ENCODE peak calls at places on chromosome 16, in six cellular contexts. G is activated naive CD4-positive, alpha-beta T cell treated with Interleukin-2 at 50 U/mL for 16 hours; K is NCI-H1694; I is posterior cingulate gyrus; R is CD8-positive, alpha-beta T cell; J is stimulated activated CD4-positive, alpha-beta T cell treated with anti-CD3 and anti-CD28 coated beads, Interleukin-15, amount 100 ng/mL, for 24 hours. P is an unnamed sample.

GRCh38 chr16:2799852-2800226 is 1.6 kb downstream of the PRSS41 start:
- DNase-seq in G (no peak), K (peak; percentile 58), I (no peak), R (no peak), J (no peak), P (no peak)

GRCh38 chr16:49919327-49919726 is 63.4 kb upstream of the ZNF423 start:
- DNase-seq in G (no peak), K (no peak), I (no peak), R (no peak), J (no peak), P (no peak)

GRCh38 chr16:88769617-88770458 is 15.2 kb downstream of the PIEZO1 start:
- DNase-seq in G (no peak), K (no peak), I (no peak), R (no peak), J (peak; percentile 54), P (no peak)

GRCh38 chr16:24652803-24653202 is 76.6 kb upstream of the TNRC6A start:
- DNase-seq in G (no peak), K (no peak), I (no peak), R (no peak), J (no peak), P (no peak)

GRCh38 chr16:29824589-29825144 is 4.4 kb downstream of the MVP start:
- DNase-seq in G (no peak), K (no peak), I (no peak), R (no peak), J (no peak), P (no peak)

GRCh38 chr16:56382901-56383355 is 42.4 kb downstream of the AMFR start:
- DNase-seq in G (no peak), K (no peak), I (no peak), R (no peak), J (no peak), P (no peak)

GRCh38 chr16:87877942-87878507 is 8.7 kb upstream of the SLC7A5 start:
- DNase-seq in G (peak; percentile 40), K (no peak), I (no peak), R (no peak), J (peak; percentile 67), P (no peak)

GRCh38 chr16:81261049-81261648 is 22.7 kb downstream of the BCO1 start:
- DNase-seq in G (peak; percentile 23), K (no peak), I (no peak), R (no peak), J (peak; percentile 42), P (no peak)

GRCh38 chr16:22386976-22387375 is 12.6 kb upstream of the CDR2 start:
- DNase-seq in G (no peak), K (no peak), I (no peak), R (no peak), J (no peak), P (no peak)

GRCh38 chr16:85028638-85029412 is 1.2 kb downstream of the KIAA0513 start:
- DNase-seq in G (peak; percentile 78), K (no peak), I (no peak), R (peak; percentile 32), J (peak; percentile 86), P (no peak)

GRCh38 chr16:53085539-53086450 is 31.0 kb downstream of the CHD9 start:
- DNase-seq in G (no peak), K (peak; percentile 63), I (no peak), R (no peak), J (no peak), P (no peak)

GRCh38 chr16:67260426-67261063 is 11.8 kb downstream of the SLC9A5 start:
- DNase-seq in G (peak; percentile 25), K (peak; percentile 60), I (no peak), R (no peak), J (peak; percentile 37), P (no peak)

GRCh38 chr16:30557397-30557949 is 701 bp downstream of the ZNF764 start:
- DNase-seq in G (peak; percentile 23), K (no peak), I (no peak), R (no peak), J (no peak), P (no peak)

GRCh38 chr16:84967828-84968227 is 43.5 kb downstream of the ZDHHC7 start:
- DNase-seq in G (no peak), K (no peak), I (no peak), R (no peak), J (no peak), P (no peak)

GRCh38 chr16:8931864-8932263 is 31.8 kb downstream of the USP7 start:
- DNase-seq in G (peak; percentile 51), K (no peak), I (no peak), R (peak; percentile 20), J (peak; percentile 54), P (no peak)

GRCh38 chr16:12092347-12092882 is 115.9 kb downstream of the SNX29 start:
- DNase-seq in G (no peak), K (no peak), I (no peak), R (no peak), J (no peak), P (no peak)